ENCODE peak calls at places on chromosomes 3 and 15, in six cellular contexts. One of them, this sample, is unnamed.

GRCh38 chr3:38574411-38575278 is 74.8 kb downstream of the SCN5A start:
- DNase-seq in neuronal stem cell: no peak
- DNase-seq in fibroblast of mammary gland: peak; percentile 14
- DNase-seq in GM23338: no peak
- DNase-seq in cardiac fibroblast: peak; percentile 31
- DNase-seq in CD4-positive, alpha-beta memory T cell: no peak
- DNase-seq in this sample: no peak

GRCh38 chr3:59436164-59436958 is 386.5 kb upstream of the CFAP20DC start:
- DNase-seq in neuronal stem cell: no peak
- DNase-seq in fibroblast of mammary gland: no peak
- DNase-seq in GM23338: no peak
- DNase-seq in cardiac fibroblast: no peak
- DNase-seq in CD4-positive, alpha-beta memory T cell: no peak
- DNase-seq in this sample: no peak

GRCh38 chr3:53161820-53162671 is 1.0 kb downstream of the PRKCD start:
- DNase-seq in neuronal stem cell: no peak
- DNase-seq in fibroblast of mammary gland: peak; percentile 21
- DNase-seq in GM23338: peak; percentile 78
- DNase-seq in cardiac fibroblast: peak; percentile 37
- DNase-seq in CD4-positive, alpha-beta memory T cell: peak; percentile 36
- DNase-seq in this sample: no peak

GRCh38 chr3:25588441-25589103 is 76.1 kb downstream of the TOP2B start:
- DNase-seq in neuronal stem cell: no peak
- DNase-seq in fibroblast of mammary gland: no peak
- DNase-seq in GM23338: no peak
- DNase-seq in cardiac fibroblast: no peak
- DNase-seq in CD4-positive, alpha-beta memory T cell: no peak
- DNase-seq in this sample: no peak

GRCh38 chr3:43102773-43103480 is 3.0 kb downstream of the POMGNT2 start:
- DNase-seq in neuronal stem cell: no peak
- DNase-seq in fibroblast of mammary gland: no peak
- DNase-seq in GM23338: no peak
- DNase-seq in cardiac fibroblast: no peak
- DNase-seq in CD4-positive, alpha-beta memory T cell: no peak
- DNase-seq in this sample: no peak

GRCh38 chr15:34241376-34242350 is 16.8 kb downstream of the EMC4 start:
- DNase-seq in neuronal stem cell: no peak
- DNase-seq in fibroblast of mammary gland: peak; percentile 64
- DNase-seq in GM23338: peak; percentile 56
- DNase-seq in cardiac fibroblast: peak; percentile 70
- DNase-seq in CD4-positive, alpha-beta memory T cell: peak; percentile 50
- DNase-seq in this sample: peak; percentile 34

GRCh38 chr3:97914390-97914789 is 57.8 kb downstream of the RIOX2 start:
- DNase-seq in neuronal stem cell: no peak
- DNase-seq in fibroblast of mammary gland: peak; percentile 34
- DNase-seq in GM23338: no peak
- DNase-seq in cardiac fibroblast: peak; percentile 52
- DNase-seq in CD4-positive, alpha-beta memory T cell: no peak
- DNase-seq in this sample: no peak

GRCh38 chr3:151925419-151925818 is 52.0 kb downstream of the SUCNR1 start:
- DNase-seq in neuronal stem cell: no peak
- DNase-seq in fibroblast of mammary gland: peak; percentile 49
- DNase-seq in GM23338: no peak
- DNase-seq in cardiac fibroblast: no peak
- DNase-seq in CD4-positive, alpha-beta memory T cell: no peak
- DNase-seq in this sample: no peak

GRCh38 chr15:80034633-80035032 is 24.8 kb upstream of the ZFAND6 start:
- DNase-seq in neuronal stem cell: no peak
- DNase-seq in fibroblast of mammary gland: no peak
- DNase-seq in GM23338: no peak
- DNase-seq in cardiac fibroblast: no peak
- DNase-seq in CD4-positive, alpha-beta memory T cell: no peak
- DNase-seq in this sample: no peak

GRCh38 chr15:88647362-88648105 is 8.7 kb downstream of the ISG20 start:
- DNase-seq in neuronal stem cell: no peak
- DNase-seq in fibroblast of mammary gland: no peak
- DNase-seq in GM23338: no peak
- DNase-seq in cardiac fibroblast: no peak
- DNase-seq in CD4-positive, alpha-beta memory T cell: no peak
- DNase-seq in this sample: no peak

GRCh38 chr15:63519548-63520178 is 15.3 kb downstream of the USP3 start:
- DNase-seq in neuronal stem cell: no peak
- DNase-seq in fibroblast of mammary gland: no peak
- DNase-seq in GM23338: no peak
- DNase-seq in cardiac fibroblast: no peak
- DNase-seq in CD4-positive, alpha-beta memory T cell: no peak
- DNase-seq in this sample: no peak

GRCh38 chr3:51955893-51956770 is 951 bp downstream of the GPR62 start:
- DNase-seq in neuronal stem cell: no peak
- DNase-seq in fibroblast of mammary gland: peak; percentile 45
- DNase-seq in GM23338: peak; percentile 91
- DNase-seq in cardiac fibroblast: peak; percentile 28
- DNase-seq in CD4-positive, alpha-beta memory T cell: peak; percentile 26
- DNase-seq in this sample: no peak

GRCh38 chr3:10516835-10517465 is 11.6 kb upstream of the ATP2B2 start:
- DNase-seq in neuronal stem cell: no peak
- DNase-seq in fibroblast of mammary gland: no peak
- DNase-seq in GM23338: no peak
- DNase-seq in cardiac fibroblast: no peak
- DNase-seq in CD4-positive, alpha-beta memory T cell: no peak
- DNase-seq in this sample: no peak

GRCh38 chr15:101441706-101442105 is 47.8 kb downstream of the PCSK6 start:
- DNase-seq in neuronal stem cell: no peak
- DNase-seq in fibroblast of mammary gland: no peak
- DNase-seq in GM23338: no peak
- DNase-seq in cardiac fibroblast: no peak
- DNase-seq in CD4-positive, alpha-beta memory T cell: no peak
- DNase-seq in this sample: no peak

GRCh38 chr15:65067645-65068416 is at the start of gene RASL12:
- DNase-seq in neuronal stem cell: no peak
- DNase-seq in fibroblast of mammary gland: no peak
- DNase-seq in GM23338: peak; percentile 79
- DNase-seq in cardiac fibroblast: no peak
- DNase-seq in CD4-positive, alpha-beta memory T cell: no peak
- DNase-seq in this sample: no peak

GRCh38 chr3:73504255-73504654 is 120.5 kb downstream of the PDZRN3 start:
- DNase-seq in neuronal stem cell: no peak
- DNase-seq in fibroblast of mammary gland: no peak
- DNase-seq in GM23338: no peak
- DNase-seq in cardiac fibroblast: no peak
- DNase-seq in CD4-positive, alpha-beta memory T cell: no peak
- DNase-seq in this sample: no peak

GRCh38 chr3:58691997-58692396 is 25.4 kb upstream of the FAM3D start:
- DNase-seq in neuronal stem cell: peak; percentile 44
- DNase-seq in fibroblast of mammary gland: peak; percentile 50
- DNase-seq in GM23338: peak; percentile 79
- DNase-seq in cardiac fibroblast: peak; percentile 36
- DNase-seq in CD4-positive, alpha-beta memory T cell: no peak
- DNase-seq in this sample: no peak

GRCh38 chr15:82950295-82950694 is 2.2 kb downstream of the HOMER2 start:
- DNase-seq in neuronal stem cell: no peak
- DNase-seq in fibroblast of mammary gland: no peak
- DNase-seq in GM23338: no peak
- DNase-seq in cardiac fibroblast: no peak
- DNase-seq in CD4-positive, alpha-beta memory T cell: no peak
- DNase-seq in this sample: no peak

GRCh38 chr3:24588568-24588967 is 93.9 kb upstream of the THRB start:
- DNase-seq in neuronal stem cell: no peak
- DNase-seq in fibroblast of mammary gland: no peak
- DNase-seq in GM23338: no peak
- DNase-seq in cardiac fibroblast: no peak
- DNase-seq in CD4-positive, alpha-beta memory T cell: no peak
- DNase-seq in this sample: no peak

GRCh38 chr3:97938444-97938843 is 33.8 kb downstream of the RIOX2 start:
- DNase-seq in neuronal stem cell: no peak
- DNase-seq in fibroblast of mammary gland: no peak
- DNase-seq in GM23338: no peak
- DNase-seq in cardiac fibroblast: peak; percentile 38
- DNase-seq in CD4-positive, alpha-beta memory T cell: no peak
- DNase-seq in this sample: no peak

DNA sequence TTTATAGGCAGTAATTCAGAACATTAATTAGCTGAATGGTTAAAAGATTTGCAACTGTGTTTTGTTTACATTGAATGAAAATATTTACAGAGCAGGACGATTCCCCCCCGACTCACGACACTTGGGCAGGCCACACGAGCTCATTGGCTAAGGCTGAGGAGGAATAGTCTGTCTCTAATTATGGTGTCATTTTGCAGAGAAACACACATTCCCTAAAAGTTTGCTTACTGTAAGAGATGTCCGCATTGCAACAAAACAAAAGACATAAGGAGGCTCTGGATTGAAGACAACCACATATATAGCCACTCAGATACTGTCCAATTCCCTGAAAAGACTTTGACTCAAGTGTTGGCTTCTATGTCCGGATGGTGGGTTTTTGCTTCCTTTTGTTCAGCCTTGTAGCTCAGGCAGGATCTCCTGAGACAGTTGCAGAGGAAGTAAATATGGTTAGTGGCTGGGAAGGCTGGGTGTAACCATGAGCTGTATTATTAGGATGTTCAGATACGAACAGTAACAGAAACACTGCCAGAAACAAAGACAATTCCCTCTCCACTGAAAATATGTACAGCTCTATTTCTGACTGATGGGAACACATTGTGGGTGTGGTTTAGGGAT is 170.4 kb downstream of the KLHL25 start:
- DNase-seq in neuronal stem cell: no peak
- DNase-seq in fibroblast of mammary gland: peak; percentile 74
- DNase-seq in GM23338: no peak
- DNase-seq in cardiac fibroblast: peak; percentile 71
- DNase-seq in CD4-positive, alpha-beta memory T cell: no peak
- DNase-seq in this sample: no peak
- H3K4me3 ChIP-seq in neuronal stem cell: no peak overlapping the region
- H3K4me3 ChIP-seq in fibroblast of mammary gland: no peak overlapping the region
- H3K4me3 ChIP-seq in GM23338: no peak overlapping the region
- H3K4me3 ChIP-seq in cardiac fibroblast: no peak overlapping the region
- H3K4me3 ChIP-seq in CD4-positive, alpha-beta memory T cell: peak overlapping the region; percentile 29
- H3K4me3 ChIP-seq in this sample: no peak overlapping the region

DNA sequence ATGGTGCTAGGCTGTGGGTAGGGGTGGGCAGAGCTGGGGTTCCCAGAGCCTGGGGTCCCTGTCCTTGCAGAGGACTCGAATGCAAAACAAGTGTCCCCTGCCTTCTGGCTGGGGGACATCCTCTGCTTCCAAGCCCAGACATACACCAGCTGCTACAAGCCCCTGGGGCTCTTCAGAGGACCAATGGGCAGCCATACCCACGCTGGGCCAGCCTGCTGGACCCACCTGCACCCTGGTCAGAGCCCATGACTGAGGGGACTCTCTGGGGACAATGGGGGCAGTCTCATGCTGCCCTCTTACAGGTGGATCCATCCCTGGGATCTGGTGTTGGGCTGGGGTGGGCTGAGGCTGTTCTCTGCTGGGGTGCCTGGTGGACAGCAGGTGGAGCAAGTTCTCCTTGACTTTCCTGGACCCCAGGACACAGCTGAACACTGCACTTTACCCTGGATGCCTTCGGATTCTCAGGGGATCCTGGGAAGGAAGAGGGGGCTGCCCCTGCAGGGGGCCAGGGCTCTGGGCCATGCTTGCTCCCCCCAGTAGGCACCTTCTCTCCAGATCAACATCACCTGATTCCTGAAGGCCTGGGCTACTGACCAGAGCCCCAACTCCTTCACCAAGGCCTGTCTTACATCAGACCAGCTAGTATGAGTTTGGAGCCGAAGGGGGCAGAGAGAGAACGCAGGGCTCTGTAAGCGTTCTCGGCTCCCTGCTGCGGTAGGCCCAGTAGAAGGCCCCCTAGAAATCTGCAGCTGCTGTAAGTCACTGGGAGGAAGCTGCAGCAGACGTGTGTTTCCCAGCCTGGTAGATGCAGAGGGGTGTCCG is 7.2 kb upstream of the COMMD4 start:
- DNase-seq in neuronal stem cell: no peak
- DNase-seq in fibroblast of mammary gland: no peak
- DNase-seq in GM23338: no peak
- DNase-seq in cardiac fibroblast: no peak
- DNase-seq in CD4-positive, alpha-beta memory T cell: no peak
- DNase-seq in this sample: no peak
- H3K4me3 ChIP-seq in neuronal stem cell: no peak overlapping the region
- H3K4me3 ChIP-seq in fibroblast of mammary gland: no peak overlapping the region
- H3K4me3 ChIP-seq in GM23338: no peak overlapping the region
- H3K4me3 ChIP-seq in cardiac fibroblast: no peak overlapping the region
- H3K4me3 ChIP-seq in CD4-positive, alpha-beta memory T cell: no peak overlapping the region
- H3K4me3 ChIP-seq in this sample: no peak overlapping the region

GRCh38 chr15:98428253-98428989 is 219.9 kb upstream of the IGF1R start:
- DNase-seq in neuronal stem cell: peak; percentile 73
- DNase-seq in fibroblast of mammary gland: peak; percentile 73
- DNase-seq in GM23338: peak; percentile 81
- DNase-seq in cardiac fibroblast: peak; percentile 74
- DNase-seq in CD4-positive, alpha-beta memory T cell: peak; percentile 43
- DNase-seq in this sample: peak; percentile 57
- H3K4me3 ChIP-seq in neuronal stem cell: peak overlapping the region; percentile 67
- H3K4me3 ChIP-seq in fibroblast of mammary gland: peak overlapping the region; percentile 45
- H3K4me3 ChIP-seq in GM23338: peak overlapping the region; percentile 55
- H3K4me3 ChIP-seq in cardiac fibroblast: peak overlapping the region; percentile 36
- H3K4me3 ChIP-seq in CD4-positive, alpha-beta memory T cell: no peak overlapping the region
- H3K4me3 ChIP-seq in this sample: peak overlapping the region; percentile 39

DNA sequence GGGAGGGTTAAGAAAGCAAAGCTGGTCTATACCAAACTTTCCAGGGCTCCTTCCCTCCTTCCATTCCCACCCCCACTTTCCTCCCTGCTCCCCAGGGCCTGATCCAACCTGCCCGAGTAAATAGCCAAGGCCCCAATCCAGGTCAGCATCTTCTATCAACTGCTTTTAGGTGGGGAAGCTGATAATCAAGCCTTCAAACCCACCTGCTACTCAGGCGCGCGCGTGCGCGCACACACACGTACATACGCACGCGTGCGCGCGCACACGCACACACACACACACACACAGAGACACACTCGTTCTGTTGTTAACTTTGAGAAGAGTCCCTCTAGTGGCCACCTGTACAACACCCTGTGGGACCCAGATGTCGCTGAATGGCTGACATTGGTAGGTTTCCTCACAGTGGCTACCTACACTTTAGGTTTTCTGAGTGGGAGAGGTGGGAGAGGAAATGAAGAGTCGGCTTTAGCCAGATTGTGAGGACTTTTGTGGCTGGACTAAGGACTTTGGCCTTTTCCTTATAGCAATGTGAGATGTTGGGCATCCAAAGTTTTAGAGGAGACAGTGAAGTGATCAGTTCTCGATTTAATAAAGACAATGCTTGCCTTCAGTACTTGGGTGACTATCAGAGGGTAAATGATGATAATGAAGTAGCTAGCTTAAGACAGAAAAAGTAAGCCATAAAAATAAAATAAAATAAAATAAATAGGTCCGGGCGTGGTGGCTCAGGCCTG is 179.9 kb upstream of the C2CD4B start:
- DNase-seq in neuronal stem cell: peak; percentile 68
- DNase-seq in fibroblast of mammary gland: peak; percentile 39
- DNase-seq in GM23338: peak; percentile 95
- DNase-seq in cardiac fibroblast: peak; percentile 61
- DNase-seq in CD4-positive, alpha-beta memory T cell: peak; percentile 63
- DNase-seq in this sample: peak; percentile 77
- H3K4me3 ChIP-seq in neuronal stem cell: no peak overlapping the region
- H3K4me3 ChIP-seq in fibroblast of mammary gland: no peak overlapping the region
- H3K4me3 ChIP-seq in GM23338: peak overlapping the region; percentile 19
- H3K4me3 ChIP-seq in cardiac fibroblast: no peak overlapping the region
- H3K4me3 ChIP-seq in CD4-positive, alpha-beta memory T cell: no peak overlapping the region
- H3K4me3 ChIP-seq in this sample: peak overlapping the region; percentile 60